ENCODE peak calls at places on chromosomes 13 and 19, in nine cellular contexts. One of them, this sample, is unnamed. For H3K4me1, the result is how much of the 10 kb centered on the place peaks cover.

GRCh38 chr13:111395511-111396393 is 75.3 kb downstream of the TEX29 start:
- DNase-seq in Caco-2: no peak
- DNase-seq in transverse colon: no peak
- DNase-seq in PC-3: no peak
- DNase-seq in testis: no peak
- DNase-seq in suprapubic skin: peak
- DNase-seq in ascending aorta: peak
- DNase-seq in GM23338: no peak
- DNase-seq in heart right ventricle: no peak
- DNase-seq in this sample: no peak

GRCh38 chr13:43785681-43786471 is 896 bp downstream of the ENOX1 start:
- DNase-seq in Caco-2: peak
- DNase-seq in transverse colon: peak
- DNase-seq in PC-3: peak
- DNase-seq in testis: peak
- DNase-seq in suprapubic skin: peak
- DNase-seq in ascending aorta: peak
- DNase-seq in GM23338: peak
- DNase-seq in heart right ventricle: peak
- DNase-seq in this sample: peak

GRCh38 chr19:55086730-55087541 is 11.3 kb downstream of the EPS8L1 start:
- DNase-seq in Caco-2: no peak
- DNase-seq in transverse colon: peak
- DNase-seq in PC-3: no peak
- DNase-seq in testis: peak
- DNase-seq in suprapubic skin: peak
- DNase-seq in ascending aorta: peak
- DNase-seq in GM23338: peak
- DNase-seq in heart right ventricle: peak
- DNase-seq in this sample: peak

GRCh38 chr19:14440049-14440448 is 6.9 kb downstream of the PKN1 start:
- DNase-seq in Caco-2: no peak
- DNase-seq in transverse colon: peak
- DNase-seq in PC-3: no peak
- DNase-seq in testis: peak
- DNase-seq in suprapubic skin: peak
- DNase-seq in ascending aorta: peak
- DNase-seq in GM23338: peak
- DNase-seq in heart right ventricle: peak
- DNase-seq in this sample: peak

GRCh38 chr19:54455786-54456422 is 6.9 kb downstream of the LENG8 start:
- DNase-seq in Caco-2: no peak
- DNase-seq in transverse colon: no peak
- DNase-seq in PC-3: no peak
- DNase-seq in testis: no peak
- DNase-seq in suprapubic skin: no peak
- DNase-seq in ascending aorta: no peak
- DNase-seq in GM23338: no peak
- DNase-seq in heart right ventricle: no peak
- DNase-seq in this sample: no peak

GRCh38 chr19:43798546-43799409 is 3.5 kb downstream of the LYPD5 start:
- DNase-seq in Caco-2: peak
- DNase-seq in transverse colon: peak
- DNase-seq in PC-3: peak
- DNase-seq in testis: no peak
- DNase-seq in suprapubic skin: no peak
- DNase-seq in ascending aorta: no peak
- DNase-seq in GM23338: peak
- DNase-seq in heart right ventricle: no peak
- DNase-seq in this sample: peak

GRCh38 chr19:8877854-8878705 is 45.9 kb downstream of the MBD3L1 start:
- DNase-seq in Caco-2: no peak
- DNase-seq in transverse colon: no peak
- DNase-seq in PC-3: peak
- DNase-seq in testis: peak
- DNase-seq in suprapubic skin: no peak
- DNase-seq in ascending aorta: no peak
- DNase-seq in GM23338: peak
- DNase-seq in heart right ventricle: no peak
- DNase-seq in this sample: no peak

GRCh38 chr19:38691938-38692457 is 44.5 kb downstream of the ACTN4 start:
- DNase-seq in Caco-2: no peak
- DNase-seq in transverse colon: peak
- DNase-seq in PC-3: no peak
- DNase-seq in testis: no peak
- DNase-seq in suprapubic skin: no peak
- DNase-seq in ascending aorta: peak
- DNase-seq in GM23338: no peak
- DNase-seq in heart right ventricle: no peak
- DNase-seq in this sample: peak

GRCh38 chr13:104357672-104358314 is 1291.6 kb upstream of the SLC10A2 start:
- DNase-seq in Caco-2: no peak
- DNase-seq in transverse colon: no peak
- DNase-seq in PC-3: no peak
- DNase-seq in testis: no peak
- DNase-seq in suprapubic skin: no peak
- DNase-seq in ascending aorta: no peak
- DNase-seq in GM23338: no peak
- DNase-seq in heart right ventricle: no peak
- DNase-seq in this sample: no peak

GRCh38 chr13:51923983-51924539 is 62.3 kb downstream of the CCDC70 start:
- DNase-seq in Caco-2: no peak
- DNase-seq in transverse colon: no peak
- DNase-seq in PC-3: peak
- DNase-seq in testis: no peak
- DNase-seq in suprapubic skin: peak
- DNase-seq in ascending aorta: no peak
- DNase-seq in GM23338: peak
- DNase-seq in heart right ventricle: no peak
- DNase-seq in this sample: no peak
- TF ChIP-seq CTCF in Caco-2: peak
- TF ChIP-seq CTCF in transverse colon: peak
- TF ChIP-seq CTCF in PC-3: peak
- TF ChIP-seq CTCF in testis: no peak
- TF ChIP-seq CTCF in suprapubic skin: no peak
- TF ChIP-seq CTCF in ascending aorta: no peak
- TF ChIP-seq CTCF in GM23338: peak
- TF ChIP-seq CTCF in heart right ventricle: peak
- TF ChIP-seq CTCF in this sample: no peak

DNA sequence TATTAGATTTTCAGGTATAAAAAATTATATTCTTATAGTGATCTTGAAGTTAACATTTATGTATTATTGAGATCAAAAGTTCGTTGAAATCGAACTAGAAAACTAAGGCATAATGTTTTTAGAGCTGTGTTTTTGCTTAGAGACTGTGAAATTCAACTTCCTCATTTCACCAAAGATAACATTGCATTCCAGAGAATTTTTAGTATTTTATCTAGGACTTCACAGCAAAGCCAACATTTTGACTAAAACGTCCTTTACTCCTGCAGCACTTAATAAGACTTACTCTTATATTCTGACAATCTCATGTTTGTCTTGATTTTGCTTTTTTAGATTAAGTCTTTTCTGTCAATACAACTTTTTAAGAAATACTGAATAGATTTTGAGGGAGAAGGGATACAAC is 4.8 kb downstream of the KCTD4 start:
- DNase-seq in Caco-2: no peak
- DNase-seq in transverse colon: no peak
- DNase-seq in PC-3: no peak
- DNase-seq in testis: no peak
- DNase-seq in suprapubic skin: no peak
- DNase-seq in ascending aorta: no peak
- DNase-seq in GM23338: no peak
- DNase-seq in heart right ventricle: no peak
- DNase-seq in this sample: no peak
- H3K4me1 ChIP-seq in Caco-2: under half
- H3K4me1 ChIP-seq in transverse colon: under half
- H3K4me1 ChIP-seq in PC-3: under half
- H3K4me1 ChIP-seq in testis: under half
- H3K4me1 ChIP-seq in suprapubic skin: under half
- H3K4me1 ChIP-seq in ascending aorta: under half
- H3K4me1 ChIP-seq in GM23338: under half
- H3K4me1 ChIP-seq in heart right ventricle: under half
- H3K4me1 ChIP-seq in this sample: under half

GRCh38 chr13:20035130-20035529 is 76.6 kb downstream of the ZMYM2 start:
- DNase-seq in Caco-2: no peak
- DNase-seq in transverse colon: no peak
- DNase-seq in PC-3: peak
- DNase-seq in testis: no peak
- DNase-seq in suprapubic skin: no peak
- DNase-seq in ascending aorta: no peak
- DNase-seq in GM23338: peak
- DNase-seq in heart right ventricle: no peak
- DNase-seq in this sample: no peak
- TF ChIP-seq CTCF in Caco-2: peak
- TF ChIP-seq CTCF in transverse colon: no peak
- TF ChIP-seq CTCF in PC-3: peak
- TF ChIP-seq CTCF in testis: no peak
- TF ChIP-seq CTCF in suprapubic skin: no peak
- TF ChIP-seq CTCF in ascending aorta: peak
- TF ChIP-seq CTCF in GM23338: peak
- TF ChIP-seq CTCF in heart right ventricle: peak
- TF ChIP-seq CTCF in this sample: peak

GRCh38 chr19:3674784-3675183 is 25.5 kb downstream of the PIP5K1C start:
- DNase-seq in Caco-2: no peak
- DNase-seq in transverse colon: no peak
- DNase-seq in PC-3: no peak
- DNase-seq in testis: no peak
- DNase-seq in suprapubic skin: no peak
- DNase-seq in ascending aorta: no peak
- DNase-seq in GM23338: no peak
- DNase-seq in heart right ventricle: no peak
- DNase-seq in this sample: no peak
- H3K4me1 ChIP-seq in Caco-2: under half
- H3K4me1 ChIP-seq in transverse colon: under half
- H3K4me1 ChIP-seq in PC-3: under half
- H3K4me1 ChIP-seq in testis: under half
- H3K4me1 ChIP-seq in suprapubic skin: under half
- H3K4me1 ChIP-seq in ascending aorta: under half
- H3K4me1 ChIP-seq in GM23338: under half
- H3K4me1 ChIP-seq in heart right ventricle: under half
- H3K4me1 ChIP-seq in this sample: under half

DNA sequence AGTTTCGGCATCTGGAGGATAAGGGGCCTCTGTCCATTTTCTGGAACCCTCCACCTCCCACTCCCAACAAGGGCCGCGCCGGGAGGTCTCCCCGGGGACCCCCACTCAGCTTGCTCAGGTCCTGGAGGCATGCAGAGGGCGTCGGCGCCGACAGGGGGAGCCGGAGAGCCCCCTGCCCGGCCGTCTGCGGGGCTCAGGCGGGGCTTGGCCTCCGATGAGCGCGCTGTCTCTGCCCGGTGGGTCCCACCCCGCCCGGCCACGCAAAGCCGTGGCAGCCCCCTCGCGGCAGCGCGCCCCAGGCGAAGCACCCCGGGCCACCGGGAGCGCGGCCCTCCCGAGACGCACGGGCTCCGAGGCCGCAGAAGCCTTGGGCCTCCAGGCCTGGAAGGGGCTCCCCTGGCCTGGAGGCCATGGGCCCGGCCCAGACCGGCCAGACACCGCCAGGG is 149.7 kb upstream of the ZNF536 start:
- DNase-seq in Caco-2: no peak
- DNase-seq in transverse colon: no peak
- DNase-seq in PC-3: no peak
- DNase-seq in testis: no peak
- DNase-seq in suprapubic skin: peak
- DNase-seq in ascending aorta: no peak
- DNase-seq in GM23338: peak
- DNase-seq in heart right ventricle: no peak
- DNase-seq in this sample: peak
- TF ChIP-seq CTCF in Caco-2: peak
- TF ChIP-seq CTCF in transverse colon: no peak
- TF ChIP-seq CTCF in PC-3: peak
- TF ChIP-seq CTCF in testis: peak
- TF ChIP-seq CTCF in suprapubic skin: no peak
- TF ChIP-seq CTCF in ascending aorta: peak
- TF ChIP-seq CTCF in GM23338: peak
- TF ChIP-seq CTCF in heart right ventricle: peak
- TF ChIP-seq CTCF in this sample: peak